ENCODE peak calls at places on chromosomes 2 and 18, in four cellular contexts. Q is A549; T is breast epithelium; A is CD4-positive, alpha-beta T cell. I is an unnamed sample.

GRCh38 chr2:105143467-105144127 is 97.9 kb upstream of the GPR45 start:
- DNase-seq in Q (no peak), T (no peak), A (no peak), I (peak)

GRCh38 chr2:217654173-217654572 is 348.6 kb downstream of the TNS1 start:
- DNase-seq in Q (no peak), T (no peak), A (no peak), I (no peak)

GRCh38 chr2:129606496-129607270 is 372.8 kb upstream of the RAB6C start:
- DNase-seq in Q (no peak), T (no peak), A (no peak), I (no peak)

GRCh38 chr2:209988010-209988409 is 14.4 kb upstream of the RPE start:
- DNase-seq in Q (no peak), T (no peak), A (no peak), I (no peak)

GRCh38 chr2:61493523-61493942 is 22.6 kb upstream of the USP34 start:
- DNase-seq in Q (no peak), T (no peak), A (no peak), I (no peak)

GRCh38 chr18:50091495-50092249 is 103.3 kb downstream of the MYO5B start:
- DNase-seq in Q (no peak), T (no peak), A (no peak), I (no peak)

GRCh38 chr18:2515408-2515807 is 55.9 kb downstream of the METTL4 start:
- DNase-seq in Q (peak), T (no peak), A (no peak), I (no peak)

GRCh38 chr2:636649-637405 is 40.4 kb downstream of the TMEM18 start:
- DNase-seq in Q (peak), T (peak), A (peak), I (peak)

GRCh38 chr18:48363167-48363566 is 46.0 kb downstream of the ZBTB7C start:
- DNase-seq in Q (no peak), T (no peak), A (no peak), I (no peak)

GRCh38 chr18:13300029-13300428 is 81.5 kb downstream of the LDLRAD4 start:
- DNase-seq in Q (no peak), T (no peak), A (no peak), I (no peak)

GRCh38 chr18:54357660-54358494 is at the start of the genes C18orf54 and STARD6:
- DNase-seq in Q (peak), T (peak), A (peak), I (peak)

GRCh38 chr2:96100893-96101304 is 15.5 kb downstream of the ADRA2B start:
- DNase-seq in Q (no peak), T (no peak), A (no peak), I (no peak)

GRCh38 chr2:164782323-164782722 is 59.3 kb downstream of the COBLL1 start:
- DNase-seq in Q (no peak), T (no peak), A (no peak), I (no peak)

GRCh38 chr2:188786368-188786781 is 187.8 kb upstream of the COL3A1 start:
- DNase-seq in Q (no peak), T (no peak), A (no peak), I (no peak)

GRCh38 chr2:184322615-184323014 is 275.7 kb upstream of the ZNF804A start:
- DNase-seq in Q (no peak), T (no peak), A (no peak), I (no peak)

GRCh38 chr2:1830936-1831616 is 86.8 kb upstream of the PXDN start:
- DNase-seq in Q (no peak), T (no peak), A (no peak), I (no peak)

GRCh38 chr2:20178404-20179178 is 46.3 kb downstream of the SDC1 start:
- DNase-seq in Q (no peak), T (no peak), A (no peak), I (no peak)

GRCh38 chr18:6374340-6374739 is 40.4 kb downstream of the L3MBTL4 start:
- DNase-seq in Q (no peak), T (no peak), A (no peak), I (no peak)

GRCh38 chr2:48043301-48043700 is 137.0 kb upstream of the FBXO11 start:
- DNase-seq in Q (no peak), T (no peak), A (no peak), I (no peak)

GRCh38 chr18:25147878-25148488 is 204.0 kb downstream of the ZNF521 start:
- DNase-seq in Q (no peak), T (no peak), A (no peak), I (no peak)

GRCh38 chr2:196591004-196591403 is 48.5 kb upstream of the CCDC150 start:
- DNase-seq in Q (no peak), T (no peak), A (no peak), I (no peak)

GRCh38 chr2:7289697-7290096 is 372.5 kb downstream of the RNF144A start:
- DNase-seq in Q (no peak), T (no peak), A (no peak), I (no peak)

GRCh38 chr2:238281826-238282480 is 6.5 kb downstream of the PER2 start:
- DNase-seq in Q (no peak), T (no peak), A (no peak), I (no peak)

GRCh38 chr2:181440919-181441318 is 16.3 kb upstream of the ITGA4 start:
- DNase-seq in Q (no peak), T (no peak), A (no peak), I (no peak)

GRCh38 chr18:76463358-76463757 is 31.7 kb downstream of the ZNF516 start:
- DNase-seq in Q (no peak), T (no peak), A (no peak), I (no peak)

GRCh38 chr2:222456479-222457077 is 32.2 kb downstream of the SGPP2 start:
- DNase-seq in Q (no peak), T (no peak), A (no peak), I (no peak)

GRCh38 chr2:229691631-229692030 is 22.7 kb downstream of the DNER start:
- DNase-seq in Q (no peak), T (no peak), A (no peak), I (no peak)

GRCh38 chr18:23738151-23738550 is 48.9 kb downstream of the LAMA3 start:
- DNase-seq in Q (no peak), T (no peak), A (no peak), I (no peak)

GRCh38 chr2:183078467-183079334 is at the start of gene DUSP19:
- DNase-seq in Q (peak), T (peak), A (peak), I (peak)

GRCh38 chr2:179518891-179519290 is 254.3 kb upstream of the SESTD1 start:
- DNase-seq in Q (no peak), T (no peak), A (no peak), I (no peak)

GRCh38 chr2:189113963-189114362 is 65.6 kb downstream of the COL5A2 start:
- DNase-seq in Q (no peak), T (no peak), A (no peak), I (no peak)

GRCh38 chr2:126886201-126886905 is 12.3 kb upstream of the TEX51 start:
- DNase-seq in Q (peak), T (peak), A (peak), I (no peak)
- TF ChIP-seq CTCF in Q (peak), T (peak), A (no peak), I (no peak)

GRCh38 chr2:9287400-9288059 is 80.9 kb downstream of the ASAP2 start:
- DNase-seq in Q (peak), T (no peak), A (no peak), I (no peak)
- TF ChIP-seq CTCF in Q (peak), T (no peak), A (no peak), I (no peak)

GRCh38 chr2:169877406-169877805 is 50.2 kb downstream of the UBR3 start:
- DNase-seq in Q (no peak), T (no peak), A (no peak), I (no peak)
- TF ChIP-seq CTCF in Q (peak), T (no peak), A (no peak), I (no peak)

DNA sequence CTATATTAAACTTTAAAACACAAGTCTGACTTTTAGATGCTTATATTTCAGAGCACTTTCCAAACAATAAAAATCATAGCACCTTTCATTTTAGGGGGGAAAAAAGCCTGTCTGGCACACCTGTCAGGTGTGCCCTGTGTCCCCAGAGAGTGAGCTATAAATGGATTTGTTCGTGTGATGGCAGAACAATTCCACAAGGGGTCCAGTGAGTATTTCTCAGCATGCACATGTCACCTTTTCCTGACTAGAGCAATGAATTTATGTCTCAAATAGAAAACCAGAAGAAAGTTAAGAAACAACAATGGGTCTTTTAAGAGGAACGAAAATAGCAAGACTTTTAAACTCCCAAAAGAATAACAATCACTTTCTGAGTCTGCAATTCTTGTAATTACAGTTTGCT is 55.9 kb downstream of the ACVR1C start:
- DNase-seq in Q (peak), T (no peak), A (no peak), I (no peak)
- TF ChIP-seq CTCF in Q (peak), T (no peak), A (peak), I (no peak)

DNA sequence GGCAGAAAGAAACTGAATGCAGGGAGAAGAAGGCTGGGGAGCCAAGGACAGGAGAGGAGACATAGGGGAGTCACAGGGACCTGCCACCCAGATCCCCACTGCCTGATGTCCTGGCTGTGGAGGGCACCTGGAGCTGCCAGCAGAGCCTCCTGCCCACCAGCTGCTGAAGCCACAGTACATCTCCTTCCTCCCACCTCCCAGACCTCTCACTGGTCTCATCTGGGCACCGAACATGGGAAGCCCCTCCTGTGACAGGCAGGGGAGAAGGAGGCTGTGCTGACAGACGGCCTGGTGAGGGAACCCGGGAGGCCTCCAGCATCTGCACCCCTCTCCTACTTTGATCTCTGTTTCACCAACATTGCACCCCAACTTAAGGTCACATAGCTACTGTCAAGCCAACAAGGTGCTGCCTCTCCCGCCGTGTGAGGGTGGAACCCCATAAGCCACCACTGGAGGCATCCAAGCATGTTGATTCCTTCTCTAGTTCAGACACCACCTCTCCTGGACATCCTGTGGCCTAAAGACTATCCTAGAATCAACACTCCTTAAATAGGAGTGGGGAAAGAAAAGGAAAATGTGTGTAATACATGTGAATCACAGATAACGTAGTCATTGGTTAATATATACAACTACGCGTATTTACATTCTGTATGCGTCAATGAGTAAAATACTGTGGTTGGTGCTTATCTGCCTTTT is 3.6 kb upstream of the RNPEPL1 start:
- DNase-seq in Q (no peak), T (peak), A (no peak), I (no peak)
- TF ChIP-seq CTCF in Q (no peak), T (no peak), A (peak), I (no peak)

GRCh38 chr2:174033163-174033550 is 68.0 kb upstream of the SP3 start:
- DNase-seq in Q (no peak), T (no peak), A (no peak), I (no peak)

GRCh38 chr2:174038472-174038871 is 73.3 kb upstream of the SP3 start:
- DNase-seq in Q (no peak), T (no peak), A (no peak), I (no peak)

GRCh38 chr2:174036825-174037224 is 71.7 kb upstream of the SP3 start:
- DNase-seq in Q (no peak), T (no peak), A (no peak), I (no peak)

GRCh38 chr2:174035117-174035516 is 69.9 kb upstream of the SP3 start:
- DNase-seq in Q (no peak), T (no peak), A (no peak), I (no peak)

GRCh38 chr2:174035981-174036742 is 71.0 kb upstream of the SP3 start:
- DNase-seq in Q (peak), T (no peak), A (no peak), I (no peak)
- TF ChIP-seq CTCF in Q (no peak), T (no peak), A (no peak), I (no peak)